ENCODE peak calls at places on chromosomes 5 and 9, in four cellular contexts. One of them, this sample, is unnamed.

GRCh38 chr9:136013524-136014034 is 52.4 kb upstream of the UBAC1 start:
- DNase-seq in spleen: peak; percentile 47
- DNase-seq in CD8-positive, alpha-beta T cell: no peak
- DNase-seq in neural crest cell: no peak
- DNase-seq in this sample: no peak

GRCh38 chr5:156396063-156396829 is 69.3 kb downstream of the SGCD start:
- DNase-seq in neural crest cell: no peak
- DNase-seq in spleen: no peak
- DNase-seq in CD8-positive, alpha-beta T cell: no peak
- DNase-seq in this sample: no peak

GRCh38 chr9:87497604-87498045 is at the start of gene DAPK1:
- DNase-seq in neural crest cell: peak; percentile 68
- DNase-seq in spleen: peak; percentile 88
- DNase-seq in CD8-positive, alpha-beta T cell: no peak
- DNase-seq in this sample: peak; percentile 73

GRCh38 chr9:16619341-16619740 is 251.1 kb downstream of the BNC2 start:
- DNase-seq in CD8-positive, alpha-beta T cell: no peak
- DNase-seq in spleen: no peak
- DNase-seq in neural crest cell: no peak
- DNase-seq in this sample: no peak

GRCh38 chr5:11973469-11973868 is 69.2 kb upstream of the CTNND2 start:
- DNase-seq in spleen: no peak
- DNase-seq in neural crest cell: no peak
- DNase-seq in CD8-positive, alpha-beta T cell: no peak
- DNase-seq in this sample: no peak

GRCh38 chr9:93154293-93154903 is 20.3 kb upstream of the NINJ1 start:
- DNase-seq in neural crest cell: peak; percentile 66
- DNase-seq in CD8-positive, alpha-beta T cell: peak; percentile 37
- DNase-seq in spleen: peak; percentile 74
- DNase-seq in this sample: peak; percentile 55

GRCh38 chr5:1733369-1733768 is 66.3 kb downstream of the MRPL36 start:
- DNase-seq in spleen: no peak
- DNase-seq in CD8-positive, alpha-beta T cell: no peak
- DNase-seq in neural crest cell: no peak
- DNase-seq in this sample: peak; percentile 4

GRCh38 chr5:163447191-163447590 is 9.8 kb downstream of the CCNG1 start:
- DNase-seq in CD8-positive, alpha-beta T cell: no peak
- DNase-seq in spleen: no peak
- DNase-seq in neural crest cell: no peak
- DNase-seq in this sample: no peak

GRCh38 chr5:33994845-33995244 is 10.4 kb upstream of the SLC45A2 start:
- DNase-seq in spleen: no peak
- DNase-seq in neural crest cell: no peak
- DNase-seq in CD8-positive, alpha-beta T cell: no peak
- DNase-seq in this sample: no peak

GRCh38 chr9:136886610-136887597 is 588 bp downstream of the TRAF2 start:
- DNase-seq in CD8-positive, alpha-beta T cell: peak; percentile 28
- DNase-seq in spleen: no peak
- DNase-seq in neural crest cell: peak; percentile 47
- DNase-seq in this sample: peak; percentile 35

GRCh38 chr5:87787640-87788039 is 374.9 kb upstream of the CCNH start:
- DNase-seq in CD8-positive, alpha-beta T cell: no peak
- DNase-seq in neural crest cell: no peak
- DNase-seq in spleen: no peak
- DNase-seq in this sample: no peak

GRCh38 chr5:78648359-78649219 is at the start of gene LHFPL2:
- DNase-seq in neural crest cell: peak; percentile 81
- DNase-seq in CD8-positive, alpha-beta T cell: peak; percentile 6
- DNase-seq in spleen: peak; percentile 89
- DNase-seq in this sample: peak; percentile 76

GRCh38 chr5:79456890-79457583 is 56.9 kb downstream of the HOMER1 start:
- DNase-seq in CD8-positive, alpha-beta T cell: no peak
- DNase-seq in spleen: no peak
- DNase-seq in neural crest cell: no peak
- DNase-seq in this sample: no peak

GRCh38 chr5:179839328-179840256 is 18.9 kb downstream of the SQSTM1 start:
- DNase-seq in spleen: peak; percentile 70
- DNase-seq in neural crest cell: no peak
- DNase-seq in CD8-positive, alpha-beta T cell: no peak
- DNase-seq in this sample: no peak

GRCh38 chr9:137006116-137007003 is 10.0 kb upstream of the CLIC3 start:
- DNase-seq in spleen: no peak
- DNase-seq in neural crest cell: no peak
- DNase-seq in CD8-positive, alpha-beta T cell: no peak
- DNase-seq in this sample: no peak

GRCh38 chr9:91302831-91303230 is 58.9 kb downstream of the AUH start:
- DNase-seq in neural crest cell: no peak
- DNase-seq in CD8-positive, alpha-beta T cell: no peak
- DNase-seq in spleen: no peak
- DNase-seq in this sample: no peak

GRCh38 chr9:97853844-97854695 is 1.0 kb downstream of the FOXE1 start:
- DNase-seq in spleen: peak; percentile 86
- DNase-seq in neural crest cell: no peak
- DNase-seq in CD8-positive, alpha-beta T cell: peak; percentile 62
- DNase-seq in this sample: no peak

GRCh38 chr5:176998828-176999227 is 7.8 kb downstream of the UIMC1 start:
- DNase-seq in spleen: no peak
- DNase-seq in neural crest cell: no peak
- DNase-seq in CD8-positive, alpha-beta T cell: no peak
- DNase-seq in this sample: no peak

GRCh38 chr9:38008168-38009034 is 60.6 kb downstream of the SHB start:
- DNase-seq in CD8-positive, alpha-beta T cell: no peak
- DNase-seq in neural crest cell: peak; percentile 28
- DNase-seq in spleen: no peak
- DNase-seq in this sample: no peak

GRCh38 chr9:71003346-71003745 is 118.1 kb downstream of the TRPM3 start:
- DNase-seq in neural crest cell: no peak
- DNase-seq in spleen: no peak
- DNase-seq in CD8-positive, alpha-beta T cell: no peak
- DNase-seq in this sample: no peak
- TF ChIP-seq CTCF in neural crest cell: no peak
- TF ChIP-seq CTCF in spleen: no peak
- TF ChIP-seq CTCF in CD8-positive, alpha-beta T cell: no peak
- TF ChIP-seq CTCF in this sample: no peak

DNA sequence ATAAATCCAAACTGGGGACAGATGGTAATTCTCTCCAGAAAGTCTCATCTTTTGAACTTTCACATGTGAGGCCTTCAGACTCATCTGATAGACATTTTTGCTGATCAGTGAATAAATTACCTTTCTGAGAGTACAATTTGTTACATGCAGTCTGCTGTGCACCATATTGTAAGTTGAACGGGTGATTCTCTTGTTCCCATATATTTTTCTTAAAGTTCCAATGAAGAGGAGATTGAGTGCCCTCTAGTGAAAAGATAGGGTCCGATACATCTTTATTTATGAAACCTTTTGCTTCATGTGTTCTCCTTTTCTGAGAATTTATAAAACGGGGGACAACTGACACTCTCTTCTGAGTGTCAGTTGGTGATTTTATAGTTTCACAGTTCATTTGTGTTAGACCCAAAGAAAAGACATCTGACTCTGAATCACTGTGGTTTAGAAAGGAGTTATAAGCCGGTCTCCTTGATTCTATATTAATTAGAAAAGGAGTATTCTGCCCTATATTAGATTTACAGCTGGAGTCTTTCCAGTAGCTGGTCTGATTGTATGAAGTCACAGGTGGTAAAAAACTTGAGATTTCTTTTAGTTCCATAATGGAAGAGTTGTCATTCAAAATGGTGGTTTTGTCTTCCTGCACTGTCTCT is 30.4 kb downstream of the GNG10 start:
- DNase-seq in spleen: no peak
- DNase-seq in neural crest cell: no peak
- DNase-seq in CD8-positive, alpha-beta T cell: no peak
- DNase-seq in this sample: no peak
- TF ChIP-seq CTCF in spleen: no peak
- TF ChIP-seq CTCF in neural crest cell: peak; percentile 65
- TF ChIP-seq CTCF in CD8-positive, alpha-beta T cell: no peak
- TF ChIP-seq CTCF in this sample: peak; percentile 45

GRCh38 chr9:95070549-95071021 is 246.9 kb downstream of the FANCC start:
- DNase-seq in CD8-positive, alpha-beta T cell: no peak
- DNase-seq in spleen: no peak
- DNase-seq in neural crest cell: no peak
- DNase-seq in this sample: no peak
- TF ChIP-seq CTCF in CD8-positive, alpha-beta T cell: no peak
- TF ChIP-seq CTCF in spleen: no peak
- TF ChIP-seq CTCF in neural crest cell: no peak
- TF ChIP-seq CTCF in this sample: no peak

DNA sequence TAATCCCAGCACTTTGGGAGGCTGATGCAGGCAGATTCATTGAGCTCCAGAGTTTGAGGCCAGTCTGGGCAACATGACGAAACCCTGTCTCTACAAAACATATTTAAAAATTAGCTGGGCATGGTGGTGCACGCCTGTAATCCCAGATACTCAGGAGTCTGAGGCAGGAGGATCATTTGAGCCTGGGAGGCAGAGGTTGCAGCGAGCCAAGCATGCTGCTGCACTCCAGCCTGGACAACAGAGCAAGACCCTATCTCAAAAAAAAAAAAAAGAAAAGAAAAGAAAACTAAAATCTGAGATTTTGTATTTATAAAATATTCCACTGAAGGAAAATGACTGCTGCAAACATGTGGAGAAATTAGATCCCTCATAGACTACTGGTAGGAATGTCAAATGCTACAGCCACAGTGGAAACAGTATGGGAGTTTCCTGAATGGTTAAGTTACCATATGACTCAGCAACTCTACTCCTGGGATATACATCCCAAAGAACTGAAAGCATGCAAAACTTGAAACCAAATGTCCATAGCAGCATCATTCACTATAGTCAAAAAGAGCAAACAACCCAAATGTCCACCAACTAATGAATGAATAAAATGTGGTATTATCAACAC is 106.1 kb downstream of the UBAP2 start:
- DNase-seq in spleen: no peak
- DNase-seq in neural crest cell: no peak
- DNase-seq in CD8-positive, alpha-beta T cell: no peak
- DNase-seq in this sample: no peak
- TF ChIP-seq CTCF in spleen: no peak
- TF ChIP-seq CTCF in neural crest cell: no peak
- TF ChIP-seq CTCF in CD8-positive, alpha-beta T cell: no peak
- TF ChIP-seq CTCF in this sample: no peak

DNA sequence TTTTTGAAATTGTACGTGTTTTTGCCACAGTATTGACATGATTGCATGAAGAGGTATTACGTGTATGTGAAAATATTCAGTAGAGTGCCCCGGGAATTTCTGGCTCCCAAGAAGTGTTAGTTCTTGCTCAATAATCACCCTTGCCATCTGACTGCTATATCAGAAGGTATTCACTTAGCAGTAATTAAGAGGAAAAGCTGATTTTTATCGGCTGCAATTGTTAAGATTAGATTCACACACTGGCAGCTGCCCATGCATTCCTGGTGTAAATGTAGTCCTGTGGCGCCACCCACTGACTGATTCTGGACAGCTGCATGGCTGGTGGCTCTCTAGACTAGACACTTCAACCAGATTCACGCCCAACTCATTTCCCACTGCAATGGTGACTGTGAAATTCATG is 440.0 kb upstream of the ADAMTS16 start:
- DNase-seq in spleen: no peak
- DNase-seq in CD8-positive, alpha-beta T cell: no peak
- DNase-seq in neural crest cell: peak; percentile 87
- DNase-seq in this sample: peak; percentile 63
- TF ChIP-seq CTCF in spleen: no peak
- TF ChIP-seq CTCF in CD8-positive, alpha-beta T cell: no peak
- TF ChIP-seq CTCF in neural crest cell: peak; percentile 90
- TF ChIP-seq CTCF in this sample: peak; percentile 88

GRCh38 chr9:4662108-4662988 is at the start of gene PLPP6:
- DNase-seq in neural crest cell: peak; percentile 70
- DNase-seq in CD8-positive, alpha-beta T cell: peak; percentile 70
- DNase-seq in spleen: peak; percentile 96
- DNase-seq in this sample: peak; percentile 74
- TF ChIP-seq CTCF in neural crest cell: peak; percentile 62
- TF ChIP-seq CTCF in CD8-positive, alpha-beta T cell: peak; percentile 59
- TF ChIP-seq CTCF in spleen: peak; percentile 49
- TF ChIP-seq CTCF in this sample: peak; percentile 50

DNA sequence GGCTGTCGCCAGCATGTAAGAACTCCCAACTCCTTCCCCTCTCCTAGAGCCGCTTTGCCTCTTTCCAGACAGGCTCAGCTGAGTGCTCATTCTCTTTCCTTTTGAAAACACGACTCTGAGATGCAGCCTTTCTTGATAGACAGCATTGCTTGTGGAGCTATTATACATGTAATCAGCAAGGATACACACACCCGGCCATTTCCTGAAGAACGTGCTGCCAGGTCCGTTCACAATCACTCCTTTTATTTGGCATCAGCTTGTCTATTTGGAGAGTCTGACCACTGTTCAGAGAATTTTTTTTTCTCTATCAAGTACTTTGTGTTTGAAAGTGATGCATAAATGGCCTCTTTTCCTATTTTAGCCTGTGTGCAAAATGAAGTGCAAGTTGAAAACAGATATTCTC is 328.7 kb downstream of the MARCHF11 start:
- DNase-seq in spleen: no peak
- DNase-seq in CD8-positive, alpha-beta T cell: no peak
- DNase-seq in neural crest cell: no peak
- DNase-seq in this sample: no peak
- TF ChIP-seq CTCF in spleen: no peak
- TF ChIP-seq CTCF in CD8-positive, alpha-beta T cell: no peak
- TF ChIP-seq CTCF in neural crest cell: no peak
- TF ChIP-seq CTCF in this sample: no peak

GRCh38 chr9:74500584-74500924 is 3.4 kb downstream of the RORB start:
- DNase-seq in spleen: no peak
- DNase-seq in neural crest cell: peak; percentile 6
- DNase-seq in CD8-positive, alpha-beta T cell: no peak
- DNase-seq in this sample: no peak

GRCh38 chr9:74499111-74499601 is 2.0 kb downstream of the RORB start:
- DNase-seq in neural crest cell: peak; percentile 1
- DNase-seq in spleen: peak; percentile 69
- DNase-seq in CD8-positive, alpha-beta T cell: no peak
- DNase-seq in this sample: no peak

GRCh38 chr9:74498616-74499095 is 1.5 kb downstream of the RORB start:
- DNase-seq in CD8-positive, alpha-beta T cell: no peak
- DNase-seq in spleen: no peak
- DNase-seq in neural crest cell: peak; percentile 20
- DNase-seq in this sample: no peak

GRCh38 chr9:74497750-74498615 is 848 bp downstream of the RORB start:
- DNase-seq in spleen: peak; percentile 77
- DNase-seq in CD8-positive, alpha-beta T cell: peak; percentile 5
- DNase-seq in neural crest cell: peak; percentile 9
- DNase-seq in this sample: no peak

DNA sequence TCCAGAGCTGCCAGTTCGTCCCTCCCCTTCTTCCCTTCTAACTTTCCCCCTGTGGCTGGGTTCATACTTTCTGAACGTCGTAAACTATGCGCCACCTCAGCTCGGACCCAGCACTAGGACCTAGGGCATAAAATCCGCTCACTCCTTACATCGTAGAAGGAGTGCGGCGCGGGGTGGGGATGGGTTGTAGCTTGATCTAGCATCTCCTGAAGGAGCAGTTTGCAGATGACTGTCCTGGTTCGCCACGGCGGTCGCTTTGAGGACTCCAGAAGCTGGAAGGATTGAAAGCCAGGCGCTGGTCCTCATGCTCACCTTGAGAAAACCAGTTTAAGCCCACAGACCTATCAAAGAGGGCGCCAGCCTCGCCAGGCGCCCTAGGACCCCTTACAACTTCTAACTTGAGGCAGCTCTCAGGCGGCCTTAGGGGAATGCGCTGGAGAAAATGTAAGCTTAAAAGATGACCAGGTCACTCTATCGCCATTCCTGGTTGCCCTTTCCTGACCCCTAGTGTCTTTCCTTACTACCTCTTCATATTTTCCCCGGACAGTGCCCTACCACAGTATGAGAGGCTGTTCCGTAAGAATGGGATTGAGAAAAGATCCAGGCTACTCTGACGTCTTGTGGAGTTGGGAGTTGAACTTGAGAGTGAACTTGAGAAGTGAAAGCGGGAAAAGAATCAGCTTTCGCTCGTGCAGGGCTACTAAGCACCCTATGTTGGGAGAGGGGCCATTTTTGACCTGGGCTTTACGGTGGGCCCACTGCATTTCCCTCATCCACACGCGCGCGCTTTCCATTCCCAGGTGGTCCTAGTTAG is 2.8 kb downstream of the RORB start:
- DNase-seq in CD8-positive, alpha-beta T cell: no peak
- DNase-seq in spleen: peak; percentile 66
- DNase-seq in neural crest cell: no peak
- DNase-seq in this sample: no peak
- TF ChIP-seq CTCF in CD8-positive, alpha-beta T cell: no peak
- TF ChIP-seq CTCF in spleen: no peak
- TF ChIP-seq CTCF in neural crest cell: no peak
- TF ChIP-seq CTCF in this sample: no peak